ENCODE peak calls at places on chromosomes 5 and 9, in nine cellular contexts. One of them, this sample, is unnamed. For H3K4me1, the result is how much of the 10 kb centered on the place peaks cover.

GRCh38 chr5:171953860-171954701 is 52.4 kb downstream of the FBXW11 start:
- DNase-seq in SJCRH30: no peak
- DNase-seq in CD4-positive, CD25-positive, alpha-beta regulatory T cell: no peak
- DNase-seq in stomach: no peak
- DNase-seq in effector memory CD4-positive, alpha-beta T cell: no peak
- DNase-seq in esophagus muscularis mucosa: no peak
- DNase-seq in GM23338: no peak
- DNase-seq in prostate gland: no peak
- DNase-seq in ovary: no peak
- DNase-seq in this sample: no peak

GRCh38 chr9:79471577-79472543 is 99.9 kb upstream of the TLE4 start:
- DNase-seq in GM23338: peak
- DNase-seq in stomach: peak
- DNase-seq in effector memory CD4-positive, alpha-beta T cell: no peak
- DNase-seq in CD4-positive, CD25-positive, alpha-beta regulatory T cell: peak
- DNase-seq in prostate gland: peak
- DNase-seq in ovary: peak
- DNase-seq in SJCRH30: peak
- DNase-seq in esophagus muscularis mucosa: no peak
- DNase-seq in this sample: peak

GRCh38 chr9:89905628-89906338 is 301.0 kb downstream of the GADD45G start:
- DNase-seq in SJCRH30: peak
- DNase-seq in esophagus muscularis mucosa: peak
- DNase-seq in stomach: no peak
- DNase-seq in ovary: no peak
- DNase-seq in effector memory CD4-positive, alpha-beta T cell: no peak
- DNase-seq in GM23338: peak
- DNase-seq in prostate gland: no peak
- DNase-seq in CD4-positive, CD25-positive, alpha-beta regulatory T cell: no peak
- DNase-seq in this sample: no peak

GRCh38 chr5:172342907-172343306 is 59.3 kb upstream of the UBTD2 start:
- DNase-seq in GM23338: no peak
- DNase-seq in esophagus muscularis mucosa: no peak
- DNase-seq in stomach: no peak
- DNase-seq in effector memory CD4-positive, alpha-beta T cell: no peak
- DNase-seq in CD4-positive, CD25-positive, alpha-beta regulatory T cell: no peak
- DNase-seq in prostate gland: no peak
- DNase-seq in SJCRH30: no peak
- DNase-seq in ovary: no peak
- DNase-seq in this sample: no peak

GRCh38 chr5:143227301-143227700 is 176.2 kb downstream of the NR3C1 start:
- DNase-seq in GM23338: no peak
- DNase-seq in SJCRH30: no peak
- DNase-seq in stomach: no peak
- DNase-seq in effector memory CD4-positive, alpha-beta T cell: no peak
- DNase-seq in CD4-positive, CD25-positive, alpha-beta regulatory T cell: no peak
- DNase-seq in ovary: no peak
- DNase-seq in esophagus muscularis mucosa: no peak
- DNase-seq in prostate gland: no peak
- DNase-seq in this sample: no peak

GRCh38 chr9:136602193-136602885 is 56.5 kb upstream of the NOTCH1 start:
- DNase-seq in SJCRH30: no peak
- DNase-seq in prostate gland: no peak
- DNase-seq in effector memory CD4-positive, alpha-beta T cell: no peak
- DNase-seq in stomach: no peak
- DNase-seq in esophagus muscularis mucosa: no peak
- DNase-seq in GM23338: peak
- DNase-seq in CD4-positive, CD25-positive, alpha-beta regulatory T cell: no peak
- DNase-seq in ovary: no peak
- DNase-seq in this sample: no peak

GRCh38 chr5:119316116-119316515 is 39.7 kb upstream of the TNFAIP8 start:
- DNase-seq in GM23338: no peak
- DNase-seq in effector memory CD4-positive, alpha-beta T cell: peak
- DNase-seq in esophagus muscularis mucosa: no peak
- DNase-seq in prostate gland: no peak
- DNase-seq in stomach: no peak
- DNase-seq in ovary: no peak
- DNase-seq in SJCRH30: no peak
- DNase-seq in CD4-positive, CD25-positive, alpha-beta regulatory T cell: no peak
- DNase-seq in this sample: no peak

GRCh38 chr5:160118349-160119141 is 705 bp downstream of the PWWP2A start:
- DNase-seq in CD4-positive, CD25-positive, alpha-beta regulatory T cell: peak
- DNase-seq in stomach: peak
- DNase-seq in SJCRH30: peak
- DNase-seq in esophagus muscularis mucosa: peak
- DNase-seq in effector memory CD4-positive, alpha-beta T cell: peak
- DNase-seq in prostate gland: peak
- DNase-seq in GM23338: peak
- DNase-seq in ovary: peak
- DNase-seq in this sample: peak

GRCh38 chr9:136089697-136090045 is 5.4 kb downstream of the NACC2 start:
- DNase-seq in CD4-positive, CD25-positive, alpha-beta regulatory T cell: peak
- DNase-seq in SJCRH30: no peak
- DNase-seq in prostate gland: no peak
- DNase-seq in esophagus muscularis mucosa: no peak
- DNase-seq in stomach: no peak
- DNase-seq in effector memory CD4-positive, alpha-beta T cell: no peak
- DNase-seq in GM23338: no peak
- DNase-seq in ovary: no peak
- DNase-seq in this sample: no peak

GRCh38 chr9:14136646-14137370 is 177.1 kb downstream of the NFIB start:
- DNase-seq in stomach: no peak
- DNase-seq in SJCRH30: no peak
- DNase-seq in CD4-positive, CD25-positive, alpha-beta regulatory T cell: no peak
- DNase-seq in esophagus muscularis mucosa: no peak
- DNase-seq in prostate gland: no peak
- DNase-seq in effector memory CD4-positive, alpha-beta T cell: no peak
- DNase-seq in GM23338: no peak
- DNase-seq in ovary: no peak
- DNase-seq in this sample: no peak

GRCh38 chr9:655875-656274 is 185.6 kb upstream of the DMRT1 start:
- DNase-seq in ovary: peak
- DNase-seq in SJCRH30: no peak
- DNase-seq in CD4-positive, CD25-positive, alpha-beta regulatory T cell: no peak
- DNase-seq in stomach: peak
- DNase-seq in prostate gland: peak
- DNase-seq in esophagus muscularis mucosa: no peak
- DNase-seq in effector memory CD4-positive, alpha-beta T cell: no peak
- DNase-seq in GM23338: no peak
- DNase-seq in this sample: peak

GRCh38 chr5:178310130-178310865 is 77.7 kb upstream of the PHYKPL start:
- DNase-seq in GM23338: no peak
- DNase-seq in esophagus muscularis mucosa: no peak
- DNase-seq in prostate gland: no peak
- DNase-seq in ovary: no peak
- DNase-seq in CD4-positive, CD25-positive, alpha-beta regulatory T cell: no peak
- DNase-seq in stomach: no peak
- DNase-seq in effector memory CD4-positive, alpha-beta T cell: no peak
- DNase-seq in SJCRH30: no peak
- DNase-seq in this sample: no peak

GRCh38 chr5:126534543-126534942 is 60.5 kb downstream of the ALDH7A1 start:
- DNase-seq in stomach: no peak
- DNase-seq in SJCRH30: no peak
- DNase-seq in esophagus muscularis mucosa: no peak
- DNase-seq in effector memory CD4-positive, alpha-beta T cell: no peak
- DNase-seq in prostate gland: no peak
- DNase-seq in ovary: no peak
- DNase-seq in CD4-positive, CD25-positive, alpha-beta regulatory T cell: no peak
- DNase-seq in GM23338: no peak
- DNase-seq in this sample: no peak

GRCh38 chr9:22158983-22159382 is 149.9 kb upstream of the CDKN2B start:
- DNase-seq in effector memory CD4-positive, alpha-beta T cell: no peak
- DNase-seq in prostate gland: no peak
- DNase-seq in GM23338: no peak
- DNase-seq in SJCRH30: no peak
- DNase-seq in CD4-positive, CD25-positive, alpha-beta regulatory T cell: no peak
- DNase-seq in stomach: peak
- DNase-seq in esophagus muscularis mucosa: no peak
- DNase-seq in ovary: peak
- DNase-seq in this sample: no peak

GRCh38 chr5:153895266-153895665 is 143.4 kb downstream of the FAM114A2 start:
- DNase-seq in ovary: no peak
- DNase-seq in esophagus muscularis mucosa: no peak
- DNase-seq in CD4-positive, CD25-positive, alpha-beta regulatory T cell: no peak
- DNase-seq in SJCRH30: no peak
- DNase-seq in GM23338: no peak
- DNase-seq in effector memory CD4-positive, alpha-beta T cell: no peak
- DNase-seq in prostate gland: no peak
- DNase-seq in stomach: no peak
- DNase-seq in this sample: no peak

GRCh38 chr5:127425037-127425436 is 92.4 kb upstream of the PRRC1 start:
- DNase-seq in GM23338: no peak
- DNase-seq in prostate gland: no peak
- DNase-seq in ovary: no peak
- DNase-seq in stomach: no peak
- DNase-seq in esophagus muscularis mucosa: no peak
- DNase-seq in CD4-positive, CD25-positive, alpha-beta regulatory T cell: no peak
- DNase-seq in effector memory CD4-positive, alpha-beta T cell: no peak
- DNase-seq in SJCRH30: peak
- DNase-seq in this sample: no peak

GRCh38 chr5:73985145-73985544 is 359.1 kb downstream of the ARHGEF28 start:
- DNase-seq in effector memory CD4-positive, alpha-beta T cell: no peak
- DNase-seq in CD4-positive, CD25-positive, alpha-beta regulatory T cell: no peak
- DNase-seq in esophagus muscularis mucosa: peak
- DNase-seq in SJCRH30: no peak
- DNase-seq in prostate gland: no peak
- DNase-seq in stomach: no peak
- DNase-seq in GM23338: peak
- DNase-seq in ovary: no peak
- DNase-seq in this sample: peak

GRCh38 chr5:1101991-1102713 is 9.7 kb downstream of the SLC12A7 start:
- DNase-seq in prostate gland: no peak
- DNase-seq in stomach: no peak
- DNase-seq in esophagus muscularis mucosa: no peak
- DNase-seq in SJCRH30: peak
- DNase-seq in GM23338: no peak
- DNase-seq in effector memory CD4-positive, alpha-beta T cell: no peak
- DNase-seq in ovary: no peak
- DNase-seq in CD4-positive, CD25-positive, alpha-beta regulatory T cell: no peak
- DNase-seq in this sample: no peak

GRCh38 chr5:175383350-175383749 is 60.6 kb downstream of the DRD1 start:
- DNase-seq in SJCRH30: peak
- DNase-seq in esophagus muscularis mucosa: peak
- DNase-seq in stomach: no peak
- DNase-seq in prostate gland: peak
- DNase-seq in ovary: no peak
- DNase-seq in GM23338: peak
- DNase-seq in effector memory CD4-positive, alpha-beta T cell: no peak
- DNase-seq in CD4-positive, CD25-positive, alpha-beta regulatory T cell: no peak
- DNase-seq in this sample: no peak

GRCh38 chr5:31213676-31214638 is 20.5 kb downstream of the CDH6 start:
- DNase-seq in effector memory CD4-positive, alpha-beta T cell: no peak
- DNase-seq in ovary: no peak
- DNase-seq in CD4-positive, CD25-positive, alpha-beta regulatory T cell: no peak
- DNase-seq in stomach: no peak
- DNase-seq in prostate gland: no peak
- DNase-seq in esophagus muscularis mucosa: no peak
- DNase-seq in GM23338: peak
- DNase-seq in SJCRH30: no peak
- DNase-seq in this sample: no peak

GRCh38 chr5:6727231-6727630 is 14.0 kb downstream of the TENT4A start:
- DNase-seq in stomach: no peak
- DNase-seq in GM23338: no peak
- DNase-seq in effector memory CD4-positive, alpha-beta T cell: no peak
- DNase-seq in ovary: no peak
- DNase-seq in CD4-positive, CD25-positive, alpha-beta regulatory T cell: no peak
- DNase-seq in prostate gland: no peak
- DNase-seq in esophagus muscularis mucosa: no peak
- DNase-seq in SJCRH30: no peak
- DNase-seq in this sample: no peak
- H3K4me1 ChIP-seq in stomach: half or more
- H3K4me1 ChIP-seq in GM23338: under half
- H3K4me1 ChIP-seq in effector memory CD4-positive, alpha-beta T cell: under half
- H3K4me1 ChIP-seq in ovary: under half
- H3K4me1 ChIP-seq in CD4-positive, CD25-positive, alpha-beta regulatory T cell: half or more
- H3K4me1 ChIP-seq in prostate gland: under half
- H3K4me1 ChIP-seq in esophagus muscularis mucosa: half or more
- H3K4me1 ChIP-seq in SJCRH30: under half
- H3K4me1 ChIP-seq in this sample: under half

GRCh38 chr5:168916266-168916665 is 337.1 kb upstream of the PANK3 start:
- DNase-seq in stomach: no peak
- DNase-seq in CD4-positive, CD25-positive, alpha-beta regulatory T cell: no peak
- DNase-seq in ovary: peak
- DNase-seq in SJCRH30: no peak
- DNase-seq in effector memory CD4-positive, alpha-beta T cell: no peak
- DNase-seq in prostate gland: no peak
- DNase-seq in GM23338: peak
- DNase-seq in esophagus muscularis mucosa: peak
- DNase-seq in this sample: peak
- H3K27ac ChIP-seq in stomach: no peak
- H3K27ac ChIP-seq in CD4-positive, CD25-positive, alpha-beta regulatory T cell: no peak
- H3K27ac ChIP-seq in ovary: no peak
- H3K27ac ChIP-seq in SJCRH30: no peak
- H3K27ac ChIP-seq in effector memory CD4-positive, alpha-beta T cell: no peak
- H3K27ac ChIP-seq in prostate gland: no peak
- H3K27ac ChIP-seq in GM23338: no peak
- H3K27ac ChIP-seq in esophagus muscularis mucosa: peak
- H3K27ac ChIP-seq in this sample: no peak

DNA sequence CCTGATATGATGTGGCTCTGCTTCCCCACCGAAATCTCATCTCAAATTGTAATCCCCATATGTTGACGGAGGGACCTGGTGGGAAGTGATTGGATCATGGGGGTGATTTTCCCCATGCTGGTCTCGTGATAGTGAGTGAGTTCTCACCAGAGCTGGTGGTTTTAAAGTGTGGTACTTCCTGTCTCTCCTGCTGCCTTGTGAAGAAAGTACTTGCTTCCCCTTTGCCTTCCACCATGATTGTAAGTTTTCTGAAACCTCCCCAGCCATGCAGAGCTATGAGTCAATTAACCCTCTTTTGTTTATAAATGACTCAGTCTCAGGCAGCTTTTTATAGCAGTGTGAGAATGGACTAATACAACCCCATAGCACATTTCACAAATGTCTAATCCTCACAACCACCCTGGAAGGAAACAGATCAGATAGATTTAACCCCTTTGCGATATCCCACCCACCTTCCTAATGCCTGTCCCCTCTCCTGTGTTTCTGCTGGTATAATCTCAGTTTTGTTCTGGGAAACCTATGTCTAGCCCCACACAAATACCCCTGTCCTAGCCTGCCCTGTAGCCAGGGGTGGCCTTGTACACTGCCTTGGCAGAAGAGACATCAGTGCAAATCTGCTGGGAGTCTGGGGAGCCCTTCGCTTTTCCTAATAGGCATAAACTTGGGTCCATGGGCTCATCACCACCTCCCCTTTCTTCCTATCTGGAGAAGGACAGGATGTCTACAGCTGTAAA is 157.0 kb upstream of the RAI14 start:
- DNase-seq in effector memory CD4-positive, alpha-beta T cell: no peak
- DNase-seq in GM23338: no peak
- DNase-seq in prostate gland: no peak
- DNase-seq in CD4-positive, CD25-positive, alpha-beta regulatory T cell: peak
- DNase-seq in SJCRH30: no peak
- DNase-seq in esophagus muscularis mucosa: no peak
- DNase-seq in ovary: no peak
- DNase-seq in stomach: no peak
- DNase-seq in this sample: no peak
- H3K4me1 ChIP-seq in effector memory CD4-positive, alpha-beta T cell: under half
- H3K4me1 ChIP-seq in GM23338: under half
- H3K4me1 ChIP-seq in prostate gland: under half
- H3K4me1 ChIP-seq in CD4-positive, CD25-positive, alpha-beta regulatory T cell: under half
- H3K4me1 ChIP-seq in SJCRH30: under half
- H3K4me1 ChIP-seq in esophagus muscularis mucosa: half or more
- H3K4me1 ChIP-seq in ovary: under half
- H3K4me1 ChIP-seq in stomach: under half
- H3K4me1 ChIP-seq in this sample: under half

GRCh38 chr5:115453391-115454095 is 91.0 kb downstream of the FEM1C start:
- DNase-seq in prostate gland: no peak
- DNase-seq in esophagus muscularis mucosa: no peak
- DNase-seq in stomach: peak
- DNase-seq in GM23338: no peak
- DNase-seq in SJCRH30: no peak
- DNase-seq in CD4-positive, CD25-positive, alpha-beta regulatory T cell: no peak
- DNase-seq in ovary: no peak
- DNase-seq in effector memory CD4-positive, alpha-beta T cell: no peak
- DNase-seq in this sample: no peak
- H3K27ac ChIP-seq in prostate gland: no peak
- H3K27ac ChIP-seq in esophagus muscularis mucosa: no peak
- H3K27ac ChIP-seq in stomach: peak
- H3K27ac ChIP-seq in GM23338: no peak
- H3K27ac ChIP-seq in SJCRH30: no peak
- H3K27ac ChIP-seq in CD4-positive, CD25-positive, alpha-beta regulatory T cell: no peak
- H3K27ac ChIP-seq in ovary: no peak
- H3K27ac ChIP-seq in effector memory CD4-positive, alpha-beta T cell: no peak
- H3K27ac ChIP-seq in this sample: peak

This sample was measured in pancreas.